ENCODE peak calls at places on chromosomes 5 and 9, in seven cellular contexts. Q, B, U, F, W, C and L are unnamed samples.

GRCh38 chr9:86705474-86705873 is 241.8 kb downstream of the GAS1 start:
- DNase-seq in Q (no peak), B (no peak), U (no peak), F (no peak), W (no peak), C (no peak), L (no peak)

GRCh38 chr5:32506251-32506661 is 61.7 kb upstream of the ZFR start:
- DNase-seq in Q (no peak), B (no peak), U (peak; percentile 23), F (no peak), W (no peak), C (no peak), L (no peak)

GRCh38 chr9:96061293-96061987 is 185.9 kb downstream of the ERCC6L2 start:
- DNase-seq in Q (peak; percentile 58), B (peak; percentile 76), U (peak; percentile 43), F (peak; percentile 76), W (peak; percentile 25), C (peak; percentile 52), L (no peak)

GRCh38 chr9:31314241-31314640 is 1070.2 kb upstream of the ACO1 start:
- DNase-seq in Q (no peak), B (no peak), U (no peak), F (no peak), W (no peak), C (no peak), L (no peak)

GRCh38 chr9:131625848-131626670 is 80.7 kb downstream of the PRRT1B start:
- DNase-seq in Q (peak; percentile 20), B (no peak), U (no peak), F (no peak), W (no peak), C (no peak), L (no peak)

GRCh38 chr5:151094054-151094858 is 13.4 kb upstream of the TNIP1 start:
- DNase-seq in Q (no peak), B (no peak), U (no peak), F (no peak), W (peak; percentile 43), C (peak; percentile 53), L (no peak)

GRCh38 chr5:82413302-82414042 is 135.3 kb upstream of the RPS23 start:
- DNase-seq in Q (no peak), B (no peak), U (no peak), F (no peak), W (no peak), C (no peak), L (no peak)

GRCh38 chr5:149633671-149634350 is 52.5 kb downstream of the ARHGEF37 start:
- DNase-seq in Q (no peak), B (no peak), U (no peak), F (no peak), W (no peak), C (no peak), L (no peak)

GRCh38 chr9:34454571-34455065 is 3.8 kb downstream of the FAM219A start:
- DNase-seq in Q (no peak), B (peak; percentile 78), U (peak; percentile 64), F (peak; percentile 66), W (peak; percentile 45), C (no peak), L (no peak)

GRCh38 chr9:133327834-133328484 is 8.0 kb downstream of the SURF6 start:
- DNase-seq in Q (no peak), B (no peak), U (no peak), F (no peak), W (no peak), C (no peak), L (no peak)

GRCh38 chr9:136372561-136373299 is 739 bp downstream of the CARD9 start:
- DNase-seq in Q (no peak), B (peak; percentile 60), U (no peak), F (peak; percentile 79), W (no peak), C (no peak), L (no peak)

GRCh38 chr5:10418654-10419345 is 22.9 kb upstream of the ROPN1L start:
- DNase-seq in Q (no peak), B (no peak), U (no peak), F (no peak), W (no peak), C (no peak), L (no peak)

GRCh38 chr5:173454764-173455598 is 126.8 kb upstream of the STC2 start:
- DNase-seq in Q (no peak), B (peak; percentile 34), U (peak; percentile 20), F (peak; percentile 83), W (peak; percentile 92), C (no peak), L (no peak)

GRCh38 chr9:4077499-4078102 is 222.3 kb downstream of the GLIS3 start:
- DNase-seq in Q (no peak), B (peak; percentile 78), U (peak; percentile 74), F (peak; percentile 90), W (peak; percentile 56), C (peak; percentile 28), L (no peak)

GRCh38 chr5:57889558-57889957 is 406.9 kb upstream of the ACTBL2 start:
- DNase-seq in Q (no peak), B (peak; percentile 80), U (peak; percentile 36), F (no peak), W (peak; percentile 20), C (no peak), L (no peak)

GRCh38 chr9:89939893-89940292 is 335.1 kb downstream of the GADD45G start:
- DNase-seq in Q (no peak), B (no peak), U (no peak), F (no peak), W (no peak), C (no peak), L (no peak)

GRCh38 chr9:35510745-35511428 is 21.0 kb downstream of the RUSC2 start:
- DNase-seq in Q (no peak), B (peak; percentile 69), U (peak; percentile 93), F (peak; percentile 92), W (peak; percentile 79), C (no peak), L (no peak)

GRCh38 chr5:148085934-148086333 is 22.2 kb downstream of the SPINK5 start:
- DNase-seq in Q (no peak), B (no peak), U (no peak), F (no peak), W (no peak), C (no peak), L (no peak)

GRCh38 chr9:136808781-136809158 is 1.0 kb downstream of the RABL6 start:
- DNase-seq in Q (no peak), B (peak; percentile 36), U (no peak), F (no peak), W (no peak), C (no peak), L (no peak)

GRCh38 chr5:178624626-178625546 is 2.0 kb downstream of the CLK4 start:
- DNase-seq in Q (no peak), B (peak; percentile 28), U (no peak), F (no peak), W (no peak), C (no peak), L (no peak)

GRCh38 chr9:130715270-130716077 is 21.9 kb downstream of the EXOSC2 start:
- DNase-seq in Q (no peak), B (no peak), U (no peak), F (no peak), W (no peak), C (no peak), L (no peak)

GRCh38 chr5:176658007-176658599 is 10.8 kb downstream of the TSPAN17 start:
- DNase-seq in Q (peak; percentile 57), B (peak; percentile 88), U (peak; percentile 51), F (peak; percentile 81), W (peak; percentile 78), C (peak; percentile 66), L (peak; percentile 75)

GRCh38 chr5:122885891-122886290 is 40.5 kb downstream of the SNX24 start:
- DNase-seq in Q (no peak), B (no peak), U (no peak), F (no peak), W (no peak), C (no peak), L (no peak)

GRCh38 chr5:176823869-176824412 is 13.6 kb downstream of the UNC5A start:
- DNase-seq in Q (no peak), B (no peak), U (no peak), F (no peak), W (no peak), C (no peak), L (no peak)

GRCh38 chr9:18260527-18260926 is 213.4 kb upstream of the ADAMTSL1 start:
- DNase-seq in Q (no peak), B (no peak), U (no peak), F (no peak), W (no peak), C (no peak), L (no peak)

GRCh38 chr5:91369480-91369879 is 13.6 kb downstream of the ARRDC3 start:
- DNase-seq in Q (no peak), B (no peak), U (no peak), F (no peak), W (no peak), C (no peak), L (no peak)

GRCh38 chr5:91373600-91373999 is 9.5 kb downstream of the ARRDC3 start:
- DNase-seq in Q (no peak), B (no peak), U (no peak), F (no peak), W (no peak), C (no peak), L (no peak)

GRCh38 chr5:91367908-91368648 is 15.0 kb downstream of the ARRDC3 start:
- DNase-seq in Q (no peak), B (no peak), U (no peak), F (no peak), W (no peak), C (no peak), L (no peak)

GRCh38 chr5:91367374-91367773 is 15.7 kb downstream of the ARRDC3 start:
- DNase-seq in Q (no peak), B (no peak), U (no peak), F (no peak), W (no peak), C (no peak), L (no peak)

GRCh38 chr5:91373016-91373415 is 10.1 kb downstream of the ARRDC3 start:
- DNase-seq in Q (no peak), B (no peak), U (no peak), F (no peak), W (no peak), C (no peak), L (no peak)
- H3K4me1 ChIP-seq in Q (peaks cover 30% of the 10 kb centered on the region), B (no peaks in the 10 kb centered on the region), U (peaks cover 72% of the 10 kb centered on the region), F (peaks cover 45% of the 10 kb centered on the region), W (peaks cover 42% of the 10 kb centered on the region), C (peaks cover 46% of the 10 kb centered on the region), L (no peaks in the 10 kb centered on the region)

GRCh38 chr5:72325566-72326297 is 5.6 kb downstream of the PTCD2 start:
- DNase-seq in Q (no peak), B (no peak), U (no peak), F (no peak), W (no peak), C (no peak), L (no peak)
- H3K4me3 ChIP-seq in Q (no peak overlapping the region), B (no peak overlapping the region), U (no peak overlapping the region), F (no peak overlapping the region), W (no peak overlapping the region), C (no peak overlapping the region), L (no peak overlapping the region)

GRCh38 chr9:80086386-80086785 is 514.6 kb downstream of the TLE4 start:
- DNase-seq in Q (no peak), B (no peak), U (no peak), F (no peak), W (no peak), C (no peak), L (no peak)
- H3K4me1 ChIP-seq in Q (no peaks in the 10 kb centered on the region), B (no peaks in the 10 kb centered on the region), U (no peaks in the 10 kb centered on the region), F (no peaks in the 10 kb centered on the region), W (no peaks in the 10 kb centered on the region), C (no peaks in the 10 kb centered on the region), L (no peaks in the 10 kb centered on the region)

DNA sequence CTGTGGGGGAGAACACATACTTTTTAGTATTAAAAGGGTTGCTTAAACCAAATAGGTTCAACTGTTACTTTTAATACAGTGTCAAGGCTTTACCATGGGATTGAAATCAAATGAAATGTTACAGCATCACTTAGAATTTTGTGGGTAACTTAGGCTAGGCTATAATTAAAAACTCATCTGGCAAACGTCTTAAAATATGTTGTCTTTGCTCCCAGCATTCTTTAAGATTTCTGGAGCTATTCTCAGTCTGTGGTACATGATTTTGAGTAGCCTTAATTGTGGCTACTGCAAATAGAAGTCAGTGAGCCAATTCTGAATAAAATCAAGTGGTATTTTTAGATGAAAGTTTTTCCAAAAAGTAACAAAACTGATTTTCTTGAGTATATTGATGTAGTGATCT is 30.7 kb downstream of the UHRF2 start:
- DNase-seq in Q (no peak), B (no peak), U (no peak), F (no peak), W (no peak), C (no peak), L (no peak)
- H3K4me3 ChIP-seq in Q (no peak overlapping the region), B (no peak overlapping the region), U (no peak overlapping the region), F (no peak overlapping the region), W (no peak overlapping the region), C (no peak overlapping the region), L (no peak overlapping the region)